ENCODE peak calls at places on chromosomes 1 and 21, in four cellular contexts. One of them, this sample, is unnamed.

GRCh38 chr1:145863272-145863671 is 4.4 kb upstream of the PIAS3 start:
- DNase-seq in IMR-90: no peak
- DNase-seq in K562: no peak
- DNase-seq in A549: no peak
- DNase-seq in this sample: no peak

GRCh38 chr1:151968058-151968457 is 25.6 kb downstream of the S100A10 start:
- DNase-seq in A549: peak; percentile 74
- DNase-seq in K562: peak; percentile 68
- DNase-seq in IMR-90: peak; percentile 41
- DNase-seq in this sample: no peak

GRCh38 chr1:155177192-155177917 is 3.7 kb downstream of the TRIM46 start:
- DNase-seq in K562: no peak
- DNase-seq in A549: no peak
- DNase-seq in IMR-90: no peak
- DNase-seq in this sample: no peak

GRCh38 chr21:42570362-42570761 is 56.7 kb downstream of the SLC37A1 start:
- DNase-seq in K562: no peak
- DNase-seq in IMR-90: no peak
- DNase-seq in A549: no peak
- DNase-seq in this sample: no peak

GRCh38 chr1:66335859-66336640 is 197.9 kb upstream of the SGIP1 start:
- DNase-seq in K562: no peak
- DNase-seq in A549: peak; percentile 56
- DNase-seq in IMR-90: peak; percentile 61
- DNase-seq in this sample: peak; percentile 97

GRCh38 chr1:51541313-51542050 is 22.4 kb upstream of the EPS15 start:
- DNase-seq in IMR-90: no peak
- DNase-seq in K562: peak; percentile 26
- DNase-seq in A549: no peak
- DNase-seq in this sample: no peak

GRCh38 chr1:86155807-86156561 is 588 bp downstream of the COL24A1 start:
- DNase-seq in IMR-90: peak; percentile 65
- DNase-seq in K562: no peak
- DNase-seq in A549: no peak
- DNase-seq in this sample: no peak

GRCh38 chr1:174289644-174290310 is 130.5 kb downstream of the RABGAP1L start:
- DNase-seq in K562: no peak
- DNase-seq in A549: no peak
- DNase-seq in IMR-90: no peak
- DNase-seq in this sample: no peak

GRCh38 chr1:202890392-202890791 is 1.4 kb upstream of the RABIF start:
- DNase-seq in A549: no peak
- DNase-seq in IMR-90: no peak
- DNase-seq in K562: no peak
- DNase-seq in this sample: no peak

GRCh38 chr1:115282825-115283224 is 55.2 kb downstream of the NGF start:
- DNase-seq in A549: no peak
- DNase-seq in IMR-90: no peak
- DNase-seq in K562: no peak
- DNase-seq in this sample: no peak

GRCh38 chr1:56516539-56517252 is 62.7 kb downstream of the PLPP3 start:
- DNase-seq in K562: peak; percentile 79
- DNase-seq in A549: no peak
- DNase-seq in IMR-90: peak; percentile 65
- DNase-seq in this sample: peak; percentile 43

GRCh38 chr1:10899490-10900264 is 103.2 kb upstream of the CASZ1 start:
- DNase-seq in K562: no peak
- DNase-seq in IMR-90: no peak
- DNase-seq in A549: no peak
- DNase-seq in this sample: no peak

GRCh38 chr1:90335566-90335965 is 340.7 kb downstream of the ZNF326 start:
- DNase-seq in K562: no peak
- DNase-seq in A549: no peak
- DNase-seq in IMR-90: no peak
- DNase-seq in this sample: no peak

GRCh38 chr1:214584805-214585766 is 17.9 kb upstream of the CENPF start:
- DNase-seq in A549: peak; percentile 58
- DNase-seq in K562: no peak
- DNase-seq in IMR-90: peak; percentile 73
- DNase-seq in this sample: no peak

GRCh38 chr1:15849775-15850449 is 2.4 kb downstream of the SPEN start:
- DNase-seq in A549: peak; percentile 75
- DNase-seq in IMR-90: peak; percentile 60
- DNase-seq in K562: peak; percentile 92
- DNase-seq in this sample: no peak

GRCh38 chr1:162367772-162368171 is 8.9 kb downstream of the SPATA46 start:
- DNase-seq in K562: no peak
- DNase-seq in A549: no peak
- DNase-seq in IMR-90: no peak
- DNase-seq in this sample: no peak

GRCh38 chr1:37763791-37764741 is 854 bp downstream of the EPHA10 start:
- DNase-seq in IMR-90: peak; percentile 37
- DNase-seq in A549: no peak
- DNase-seq in K562: peak; percentile 83
- DNase-seq in this sample: no peak

GRCh38 chr1:77658271-77658670 is 24.2 kb downstream of the ZZZ3 start:
- DNase-seq in K562: no peak
- DNase-seq in IMR-90: no peak
- DNase-seq in A549: no peak
- DNase-seq in this sample: no peak

GRCh38 chr1:245673920-245674414 is 519.2 kb downstream of the KIF26B start:
- DNase-seq in IMR-90: peak; percentile 60
- DNase-seq in K562: no peak
- DNase-seq in A549: no peak
- DNase-seq in this sample: peak; percentile 25

GRCh38 chr1:17926906-17927305 is 171.8 kb downstream of the ACTL8 start:
- DNase-seq in IMR-90: no peak
- DNase-seq in K562: no peak
- DNase-seq in A549: no peak
- DNase-seq in this sample: no peak

GRCh38 chr1:221363074-221363473 is 378.8 kb downstream of the DUSP10 start:
- DNase-seq in IMR-90: no peak
- DNase-seq in A549: no peak
- DNase-seq in K562: no peak
- DNase-seq in this sample: no peak

GRCh38 chr1:30198805-30199403 is 524.5 kb downstream of the MATN1 start:
- DNase-seq in A549: no peak
- DNase-seq in K562: peak; percentile 40
- DNase-seq in IMR-90: no peak
- DNase-seq in this sample: no peak

GRCh38 chr1:244833734-244834595 is 1.5 kb upstream of the COX20 start:
- DNase-seq in IMR-90: peak; percentile 69
- DNase-seq in A549: peak; percentile 87
- DNase-seq in K562: peak; percentile 83
- DNase-seq in this sample: no peak

GRCh38 chr1:177944673-177945014 is 25.2 kb downstream of the SEC16B start:
- DNase-seq in K562: no peak
- DNase-seq in A549: no peak
- DNase-seq in IMR-90: no peak
- DNase-seq in this sample: no peak

GRCh38 chr1:232403017-232403714 is 226.8 kb downstream of the SIPA1L2 start:
- DNase-seq in A549: no peak
- DNase-seq in IMR-90: no peak
- DNase-seq in K562: no peak
- DNase-seq in this sample: no peak

GRCh38 chr1:213163278-213163711 is 112.3 kb downstream of the RPS6KC1 start:
- DNase-seq in IMR-90: no peak
- DNase-seq in A549: no peak
- DNase-seq in K562: no peak
- DNase-seq in this sample: no peak

GRCh38 chr1:165235777-165236285 is 120.7 kb downstream of the LMX1A start:
- DNase-seq in IMR-90: no peak
- DNase-seq in A549: no peak
- DNase-seq in K562: no peak
- DNase-seq in this sample: no peak

GRCh38 chr1:23698466-23698865 is 6.9 kb downstream of the RPL11 start:
- DNase-seq in A549: no peak
- DNase-seq in K562: no peak
- DNase-seq in IMR-90: no peak
- DNase-seq in this sample: no peak

GRCh38 chr1:177640687-177641086 is 329.2 kb downstream of the SEC16B start:
- DNase-seq in K562: no peak
- DNase-seq in A549: no peak
- DNase-seq in IMR-90: no peak
- DNase-seq in this sample: no peak

GRCh38 chr1:222928212-222928611 is 113.4 kb downstream of the DISP1 start:
- DNase-seq in IMR-90: peak; percentile 21
- DNase-seq in K562: peak; percentile 10
- DNase-seq in A549: peak; percentile 18
- DNase-seq in this sample: no peak

GRCh38 chr1:56576880-56577858 is 2.2 kb downstream of the PLPP3 start:
- DNase-seq in IMR-90: peak; percentile 40
- DNase-seq in A549: peak; percentile 26
- DNase-seq in K562: peak; percentile 10
- DNase-seq in this sample: no peak

DNA sequence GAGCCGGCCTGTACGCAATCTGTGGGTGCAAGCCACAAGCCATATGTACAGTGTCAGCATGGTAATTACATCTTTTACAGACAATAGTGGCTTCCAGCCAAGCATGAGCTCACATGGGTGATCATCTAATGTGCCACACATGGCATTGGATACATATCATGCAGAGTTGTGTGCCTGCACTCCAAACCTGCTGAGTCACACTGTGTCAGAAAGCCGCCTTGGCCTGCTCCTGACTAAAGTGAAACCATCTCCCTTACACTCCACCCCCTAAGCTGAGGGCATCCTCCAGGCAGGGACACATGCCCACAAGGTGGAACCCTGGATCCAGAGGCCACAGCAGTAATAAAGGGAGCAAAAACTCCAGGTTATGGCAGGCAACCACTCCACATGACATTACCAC is 72.5 kb downstream of the KCNT2 start:
- DNase-seq in IMR-90: peak; percentile 39
- DNase-seq in K562: peak; percentile 64
- DNase-seq in A549: peak; percentile 65
- DNase-seq in this sample: no peak
- TF ChIP-seq BHLHE40 in IMR-90: no peak
- TF ChIP-seq BHLHE40 in K562: no peak
- TF ChIP-seq BHLHE40 in A549: no peak
- TF ChIP-seq BHLHE40 in this sample: no peak

GRCh38 chr1:20151906-20152598 is 12.9 kb downstream of the PLA2G2F start:
- DNase-seq in A549: peak; percentile 69
- DNase-seq in IMR-90: peak; percentile 41
- DNase-seq in K562: peak; percentile 88
- DNase-seq in this sample: no peak

GRCh38 chr1:20150969-20151368 is 11.8 kb downstream of the PLA2G2F start:
- DNase-seq in A549: no peak
- DNase-seq in K562: no peak
- DNase-seq in IMR-90: no peak
- DNase-seq in this sample: no peak

GRCh38 chr1:20152599-20152930 is 13.4 kb downstream of the PLA2G2F start:
- DNase-seq in K562: no peak
- DNase-seq in IMR-90: no peak
- DNase-seq in A549: no peak
- DNase-seq in this sample: no peak

GRCh38 chr1:20154306-20154831 is 15.2 kb downstream of the PLA2G2F start:
- DNase-seq in IMR-90: no peak
- DNase-seq in A549: no peak
- DNase-seq in K562: no peak
- DNase-seq in this sample: no peak

GRCh38 chr1:20153000-20153418 is 13.9 kb downstream of the PLA2G2F start:
- DNase-seq in K562: no peak
- DNase-seq in IMR-90: no peak
- DNase-seq in A549: peak; percentile 11
- DNase-seq in this sample: no peak
- H3K4me2 ChIP-seq in K562: no peak overlapping the region
- H3K4me2 ChIP-seq in IMR-90: no peak overlapping the region
- H3K4me2 ChIP-seq in A549: no peak overlapping the region
- H3K4me2 ChIP-seq in this sample: no peak overlapping the region

GRCh38 chr21:34020934-34021553 is 52.3 kb upstream of the MRPS6 start:
- DNase-seq in A549: no peak
- DNase-seq in IMR-90: no peak
- DNase-seq in K562: no peak
- DNase-seq in this sample: no peak

GRCh38 chr21:34018910-34019309 is 54.5 kb upstream of the MRPS6 start:
- DNase-seq in K562: no peak
- DNase-seq in A549: no peak
- DNase-seq in IMR-90: no peak
- DNase-seq in this sample: peak; percentile 63

GRCh38 chr21:34021726-34022125 is 51.7 kb upstream of the MRPS6 start:
- DNase-seq in IMR-90: no peak
- DNase-seq in K562: no peak
- DNase-seq in A549: no peak
- DNase-seq in this sample: no peak

GRCh38 chr21:34019402-34019801 is 54.0 kb upstream of the MRPS6 start:
- DNase-seq in K562: no peak
- DNase-seq in IMR-90: no peak
- DNase-seq in A549: no peak
- DNase-seq in this sample: no peak

GRCh38 chr21:34020005-34020847 is 53.2 kb upstream of the MRPS6 start:
- DNase-seq in A549: peak; percentile 6
- DNase-seq in K562: no peak
- DNase-seq in IMR-90: no peak
- DNase-seq in this sample: peak; percentile 92
- TF ChIP-seq CTCF in A549: no peak
- TF ChIP-seq CTCF in K562: no peak
- TF ChIP-seq CTCF in IMR-90: no peak
- TF ChIP-seq CTCF in this sample: no peak

GRCh38 chr21:34352556-34352955 is 11.2 kb upstream of the KCNE2 start:
- DNase-seq in IMR-90: no peak
- DNase-seq in K562: no peak
- DNase-seq in A549: no peak
- DNase-seq in this sample: no peak

GRCh38 chr21:34355570-34355969 is 8.2 kb upstream of the KCNE2 start:
- DNase-seq in K562: no peak
- DNase-seq in A549: no peak
- DNase-seq in IMR-90: no peak
- DNase-seq in this sample: no peak

GRCh38 chr21:34351786-34352241 is 12.0 kb upstream of the KCNE2 start:
- DNase-seq in K562: peak; percentile 72
- DNase-seq in A549: peak; percentile 34
- DNase-seq in IMR-90: peak; percentile 26
- DNase-seq in this sample: peak; percentile 28

GRCh38 chr21:34357889-34358288 is 5.9 kb upstream of the KCNE2 start:
- DNase-seq in K562: no peak
- DNase-seq in IMR-90: no peak
- DNase-seq in A549: no peak
- DNase-seq in this sample: no peak

DNA sequence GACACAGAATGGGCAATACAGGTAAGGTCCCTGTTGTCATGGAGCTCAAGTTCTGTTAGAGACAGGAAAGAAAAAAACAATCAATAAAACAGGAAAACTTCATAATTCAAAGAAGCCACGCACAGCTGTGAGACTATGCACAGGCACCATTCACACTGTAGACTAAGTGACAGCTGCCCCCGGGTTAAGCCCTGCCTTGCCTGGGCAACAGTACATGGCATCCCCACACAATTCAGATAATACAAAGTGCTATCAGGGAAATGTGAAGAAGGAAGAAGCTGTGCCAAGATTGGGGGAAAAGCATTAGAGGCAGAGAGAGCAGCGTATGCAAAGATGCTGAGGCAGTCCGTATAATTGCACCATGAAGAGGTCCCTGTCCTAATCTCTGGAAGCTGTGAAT is 9.0 kb upstream of the KCNE2 start:
- DNase-seq in A549: no peak
- DNase-seq in K562: no peak
- DNase-seq in IMR-90: no peak
- DNase-seq in this sample: no peak
- TF ChIP-seq BHLHE40 in A549: no peak
- TF ChIP-seq BHLHE40 in K562: no peak
- TF ChIP-seq BHLHE40 in IMR-90: no peak
- TF ChIP-seq BHLHE40 in this sample: no peak

This sample was measured in GM12878.